ENCODE peak calls at places on chromosomes 1 and 21, in four cellular contexts. Z is NB4, N is left ventricle myocardium inferior, J is Panc1. C is an unnamed sample.

GRCh38 chr1:230123280-230124186 is 56.5 kb downstream of the GALNT2 start:
- DNase-seq in Z (no peak), N (no peak), J (no peak), C (peak)

GRCh38 chr1:24904731-24905354 is 25.2 kb downstream of the RUNX3 start:
- DNase-seq in Z (no peak), N (no peak), J (no peak), C (no peak)

GRCh38 chr1:15802234-15802965 is 5.0 kb downstream of the UQCRHL start:
- DNase-seq in Z (peak), N (no peak), J (no peak), C (no peak)

GRCh38 chr1:41809716-41810115 is 109.0 kb downstream of the HIVEP3 start:
- DNase-seq in Z (no peak), N (no peak), J (no peak), C (no peak)

GRCh38 chr1:204080163-204080903 is 7.4 kb downstream of the SOX13 start:
- DNase-seq in Z (peak), N (peak), J (no peak), C (peak)

GRCh38 chr1:24901791-24902470 is 28.1 kb downstream of the RUNX3 start:
- DNase-seq in Z (no peak), N (no peak), J (no peak), C (no peak)

GRCh38 chr1:154326546-154327465 is 1.5 kb downstream of the ATP8B2 start:
- DNase-seq in Z (peak), N (peak), J (no peak), C (peak)

GRCh38 chr1:200535605-200536004 is 84.9 kb downstream of the KIF14 start:
- DNase-seq in Z (peak), N (no peak), J (peak), C (peak)

GRCh38 chr1:14811573-14811972 is 213.1 kb downstream of the KAZN start:
- DNase-seq in Z (no peak), N (no peak), J (no peak), C (peak)

GRCh38 chr1:76477131-76477530 is 390.1 kb upstream of the ST6GALNAC5 start:
- DNase-seq in Z (no peak), N (no peak), J (no peak), C (no peak)

GRCh38 chr1:76470166-76470565 is 395.6 kb downstream of the ST6GALNAC3 start:
- DNase-seq in Z (no peak), N (no peak), J (no peak), C (no peak)

GRCh38 chr1:76474922-76475321 is 392.4 kb upstream of the ST6GALNAC5 start:
- DNase-seq in Z (no peak), N (no peak), J (no peak), C (no peak)
- TF ChIP-seq CTCF in Z (no peak), N (no peak), J (no peak), C (no peak)

GRCh38 chr1:21293537-21294265 is 3.4 kb upstream of the ECE1 start:
- DNase-seq in Z (no peak), N (no peak), J (no peak), C (no peak)
- H3K4me3 ChIP-seq in Z (no peak), N (peak), J (no peak), C (no peak)

DNA sequence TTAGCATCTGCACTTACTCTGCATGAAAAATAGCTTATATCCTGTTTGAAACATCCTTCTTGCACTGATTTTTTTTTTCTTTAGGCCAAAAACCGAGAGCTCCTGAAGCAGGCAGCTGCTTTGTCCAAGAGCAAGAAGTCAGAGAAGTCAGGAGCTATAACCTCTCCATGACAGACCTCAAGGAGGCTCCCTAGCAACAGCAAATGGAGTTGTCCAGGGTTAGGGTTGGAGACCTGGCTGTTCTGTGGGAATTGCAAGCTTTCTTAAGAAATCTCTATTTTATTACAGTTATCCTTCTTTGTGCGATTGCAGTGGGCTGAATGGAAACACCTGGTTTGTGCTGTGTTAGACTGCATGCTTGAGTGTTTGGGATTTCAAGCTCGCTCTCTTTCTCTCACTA is 12.6 kb upstream of the STX12 start:
- DNase-seq in Z (no peak), N (no peak), J (no peak), C (peak)
- TF ChIP-seq CTCF in Z (no peak), N (peak), J (no peak), C (no peak)

DNA sequence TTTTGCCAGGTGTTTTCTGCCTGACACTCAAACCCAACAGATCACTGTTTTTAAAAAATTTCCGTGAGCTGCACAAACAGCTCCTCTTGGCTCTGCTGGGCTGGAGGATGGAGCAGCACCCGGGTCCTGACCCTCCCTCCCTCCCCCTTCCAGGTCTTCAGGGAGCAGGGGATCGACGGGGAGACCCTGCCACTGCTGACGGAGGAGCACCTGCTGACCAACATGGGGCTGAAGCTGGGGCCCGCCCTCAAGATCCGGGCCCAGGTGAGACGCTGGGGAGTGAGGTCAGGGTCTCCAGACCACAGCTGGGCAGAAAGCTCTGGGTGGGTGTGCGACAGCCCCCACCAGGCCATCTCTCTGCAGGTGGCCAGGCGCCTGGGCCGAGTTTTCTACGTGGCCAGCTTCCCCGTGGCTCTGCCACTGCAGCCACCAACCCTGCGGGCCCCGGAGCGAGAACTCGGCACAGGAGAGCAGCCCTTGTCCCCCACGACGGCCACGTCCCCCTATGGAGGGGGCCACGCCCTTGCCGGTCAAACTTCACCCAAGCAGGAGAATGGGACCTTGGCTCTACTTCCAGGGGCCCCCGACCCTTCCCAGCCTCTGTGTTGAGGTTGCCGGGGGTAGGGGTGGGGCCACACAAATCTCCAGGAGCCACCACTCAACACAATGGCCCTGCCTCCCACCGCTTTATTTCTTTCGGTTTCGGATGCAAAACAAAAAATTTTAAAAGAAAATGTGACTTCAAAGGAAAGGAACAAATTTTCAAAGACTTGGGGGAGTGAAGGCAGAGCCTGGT is 15.3 kb downstream of the NOC2L start:
- DNase-seq in Z (no peak), N (no peak), J (no peak), C (no peak)
- H3K4me3 ChIP-seq in Z (no peak), N (peak), J (no peak), C (no peak)

GRCh38 chr1:109935451-109935900 is 24.8 kb downstream of the CSF1 start:
- DNase-seq in Z (no peak), N (no peak), J (no peak), C (no peak)
- TF ChIP-seq CTCF in Z (no peak), N (no peak), J (no peak), C (no peak)

DNA sequence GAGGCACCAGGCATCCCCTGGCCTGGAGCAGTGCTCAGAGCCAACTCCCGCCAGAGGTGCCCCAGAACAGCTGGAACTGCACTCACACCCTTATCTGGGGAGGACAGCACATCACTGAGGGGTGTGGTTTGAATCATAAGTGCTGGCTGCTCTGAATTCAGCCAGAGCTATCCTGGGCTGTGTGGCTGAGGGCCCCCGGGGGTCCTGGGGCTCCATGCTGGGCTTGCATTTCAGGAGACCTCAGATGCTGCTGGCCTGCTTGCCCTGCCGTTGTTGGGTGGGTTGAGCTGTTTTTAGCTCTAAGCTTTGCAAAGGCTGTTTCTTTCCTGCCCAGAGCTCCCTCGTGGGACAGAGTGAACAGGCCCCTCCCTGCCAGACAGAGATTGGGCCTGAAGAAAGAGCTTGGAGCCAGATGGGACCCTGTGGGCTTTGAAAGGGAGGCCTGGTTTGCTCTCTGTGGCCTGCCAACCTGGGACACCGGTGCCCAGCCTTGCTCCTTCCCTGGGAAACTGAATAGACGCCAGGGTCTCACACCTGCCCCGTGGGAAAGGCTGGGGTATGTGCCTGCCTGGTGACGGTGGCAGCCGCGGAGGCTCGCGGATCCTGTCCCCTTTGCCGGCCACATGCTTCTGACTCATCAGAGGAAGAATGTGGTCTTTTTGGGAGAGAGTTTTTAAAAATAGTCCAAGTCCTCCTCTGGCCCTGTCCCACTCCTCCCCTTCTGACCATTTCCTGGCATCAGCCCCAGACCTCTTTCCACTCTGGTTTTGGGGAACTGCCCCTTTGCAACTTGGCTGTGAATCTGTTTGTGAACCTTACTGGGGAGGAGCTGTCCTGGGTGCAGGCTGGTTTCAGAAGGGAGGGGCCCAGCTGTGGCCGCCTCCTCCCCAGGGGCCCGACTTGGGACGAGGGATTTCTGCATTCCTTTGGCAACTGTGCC is 30.0 kb downstream of the ARHGEF10L start:
- DNase-seq in Z (peak), N (peak), J (no peak), C (peak)
- H3K4me3 ChIP-seq in Z (no peak), N (peak), J (no peak), C (no peak)

DNA sequence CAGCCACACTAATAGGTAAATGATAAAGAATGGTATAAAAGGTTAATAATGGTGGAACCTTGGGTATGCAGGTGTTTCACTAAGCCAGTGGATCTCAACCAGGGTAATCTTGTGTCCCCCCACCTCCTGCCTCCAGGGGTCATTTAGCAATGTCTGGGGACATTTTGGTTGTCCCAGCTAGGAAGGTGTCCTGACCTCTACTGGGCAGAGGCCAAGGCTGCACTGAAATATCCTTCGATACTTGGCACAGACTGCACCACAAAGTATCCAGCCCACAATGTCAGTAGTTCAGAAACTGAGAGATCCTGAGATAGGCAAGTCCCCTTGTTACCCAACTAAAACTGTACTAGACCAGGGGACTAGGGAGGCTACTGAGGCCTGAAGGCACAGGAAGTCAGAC is 113.6 kb upstream of the TIAM1 start:
- DNase-seq in Z (peak), N (no peak), J (no peak), C (no peak)
- TF ChIP-seq CTCF in Z (no peak), N (no peak), J (no peak), C (no peak)

GRCh38 chr1:20728371-20729154 is 3.9 kb downstream of the SH2D5 start:
- DNase-seq in Z (no peak), N (no peak), J (no peak), C (no peak)

GRCh38 chr1:20730690-20731056 is 1.8 kb downstream of the SH2D5 start:
- DNase-seq in Z (no peak), N (no peak), J (no peak), C (no peak)

GRCh38 chr1:20729990-20730689 is 2.4 kb downstream of the SH2D5 start:
- DNase-seq in Z (no peak), N (no peak), J (no peak), C (no peak)

GRCh38 chr1:20727746-20728316 is 4.7 kb downstream of the SH2D5 start:
- DNase-seq in Z (peak), N (no peak), J (no peak), C (no peak)

DNA sequence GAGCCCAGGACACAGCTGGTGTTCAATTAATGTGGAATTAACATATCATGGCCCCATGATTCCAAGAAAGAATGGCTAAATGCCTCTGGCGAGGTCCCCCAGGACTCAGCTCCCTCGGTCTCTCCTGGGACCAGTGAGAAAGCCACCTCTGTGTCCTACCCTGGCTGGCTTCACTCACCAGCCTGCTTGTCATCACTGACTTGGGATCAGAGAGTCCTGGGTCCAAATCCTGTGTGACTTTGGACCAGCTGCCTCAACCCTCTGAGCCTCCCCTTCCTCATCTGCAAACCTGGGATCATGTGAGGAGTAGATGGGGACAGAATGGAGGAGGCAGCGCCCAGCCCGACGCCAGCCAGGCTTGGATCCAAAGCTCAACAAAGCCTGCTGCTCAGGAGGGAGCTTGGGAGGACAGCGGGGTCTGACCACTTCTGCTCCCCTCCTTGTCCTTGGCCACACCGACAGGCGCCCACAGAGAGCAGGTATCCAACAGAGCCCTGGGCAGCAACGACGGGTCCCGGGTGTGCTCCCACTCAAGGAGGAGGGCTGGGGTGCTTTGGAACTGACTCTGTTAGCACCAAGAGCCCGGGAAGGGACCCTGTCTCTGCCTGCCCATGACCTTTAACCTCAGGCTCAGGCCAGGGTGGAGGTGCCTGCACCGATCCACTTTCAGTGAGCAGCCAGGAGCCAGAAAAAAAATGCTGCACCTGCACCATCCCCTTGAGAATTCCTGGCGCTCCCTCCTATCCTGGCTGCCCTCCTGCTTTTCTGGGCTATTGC is 3.2 kb downstream of the SH2D5 start:
- DNase-seq in Z (no peak), N (no peak), J (no peak), C (no peak)
- H3K4me3 ChIP-seq in Z (no peak), N (no peak), J (no peak), C (no peak)

C was measured in fibroblast of villous mesenchyme.